ENCODE peak calls at places on chromosomes 13 and 19, in four cellular contexts. A is fibroblast of gingiva; R is activated naive CD4-positive, alpha-beta T cell treated with anti-CD3 and anti-CD28 coated beads, Interleukin-2, amount 50 U/mL, for 16 hours; V is natural killer cell. E is an unnamed sample.

GRCh38 chr13:106919093-106919492 is 351.2 kb upstream of the ARGLU1 start:
- DNase-seq in A (no peak), R (no peak), V (no peak), E (no peak)

GRCh38 chr13:78035500-78035899 is 116.9 kb upstream of the EDNRB start:
- DNase-seq in V (no peak), R (no peak), A (no peak), E (no peak)

GRCh38 chr19:6521718-6522646 is 8.8 kb upstream of the TNFSF9 start:
- DNase-seq in V (peak), R (no peak), A (no peak), E (peak)

GRCh38 chr19:4152241-4152998 is 1.0 kb upstream of the CREB3L3 start:
- DNase-seq in R (no peak), A (no peak), V (no peak), E (no peak)

GRCh38 chr19:40445945-40446784 is 2.0 kb upstream of the SERTAD3 start:
- DNase-seq in A (no peak), R (no peak), V (no peak), E (no peak)

GRCh38 chr19:45403781-45404556 is 900 bp downstream of the PPP1R13L start:
- DNase-seq in V (peak), R (peak), A (no peak), E (no peak)

GRCh38 chr19:907183-907853 is 5.7 kb downstream of the R3HDM4 start:
- DNase-seq in A (no peak), R (no peak), V (no peak), E (peak)

GRCh38 chr13:23715762-23716235 is 145.6 kb downstream of the TNFRSF19 start:
- DNase-seq in R (no peak), V (no peak), A (no peak), E (no peak)

GRCh38 chr13:31037351-31037750 is 104.9 kb downstream of the TEX26 start:
- DNase-seq in V (no peak), R (no peak), A (no peak), E (no peak)

GRCh38 chr13:42649761-42650289 is 75.9 kb downstream of the TNFSF11 start:
- DNase-seq in R (no peak), V (no peak), A (no peak), E (no peak)

E was measured in CD14-positive monocyte.